ENCODE peak calls at places on chromosomes 3 and 15, in seven cellular contexts. Y, K, H, E, B, C and V are unnamed samples.

GRCh38 chr3:43155464-43156121 is 49.7 kb upstream of the POMGNT2 start:
- DNase-seq in E (peak), B (peak), H (peak), C (peak), K (peak), Y (peak), V (no peak)

GRCh38 chr3:5800965-5801364 is 613.5 kb downstream of the EDEM1 start:
- DNase-seq in K (no peak), Y (no peak), B (no peak), H (no peak), E (no peak), C (no peak), V (no peak)

GRCh38 chr15:38648116-38648843 is 83.7 kb upstream of the RASGRP1 start:
- DNase-seq in C (no peak), E (no peak), K (peak), H (no peak), B (no peak), Y (no peak), V (no peak)

GRCh38 chr15:90103669-90104329 is 1.5 kb upstream of the IDH2 start:
- DNase-seq in K (no peak), B (no peak), C (no peak), E (no peak), H (no peak), Y (peak), V (no peak)

GRCh38 chr15:81899730-81900129 is 146.1 kb downstream of the MEX3B start:
- DNase-seq in H (no peak), E (no peak), C (no peak), Y (no peak), K (no peak), B (no peak), V (no peak)

GRCh38 chr15:96626936-96627577 is 296.6 kb downstream of the NR2F2 start:
- DNase-seq in E (no peak), K (no peak), C (no peak), Y (no peak), B (peak), H (no peak), V (no peak)

GRCh38 chr3:55489804-55490132 is 2.7 kb upstream of the WNT5A start:
- DNase-seq in K (peak), C (no peak), Y (peak), B (no peak), H (peak), E (no peak), V (no peak)

GRCh38 chr15:92808611-92809063 is 91.5 kb upstream of the CHD2 start:
- DNase-seq in H (no peak), K (no peak), E (no peak), B (peak), C (no peak), Y (peak), V (no peak)

GRCh38 chr3:74539879-74540278 is 74.6 kb downstream of the CNTN3 start:
- DNase-seq in H (no peak), Y (no peak), K (no peak), E (no peak), C (no peak), B (no peak), V (no peak)

GRCh38 chr3:51961011-51961410 is 5.8 kb downstream of the GPR62 start:
- DNase-seq in H (no peak), K (no peak), E (no peak), C (no peak), Y (no peak), B (no peak), V (peak)

GRCh38 chr15:61750271-61751084 is 309.8 kb downstream of the VPS13C start:
- DNase-seq in K (peak), C (no peak), B (no peak), E (no peak), H (no peak), Y (peak), V (no peak)

GRCh38 chr15:89211678-89212170 is 9.7 kb downstream of the RLBP1 start:
- DNase-seq in Y (no peak), E (no peak), C (no peak), K (no peak), B (no peak), H (no peak), V (no peak)

GRCh38 chr3:171711461-171711860 is 98.8 kb downstream of the PLD1 start:
- DNase-seq in B (no peak), E (no peak), C (no peak), K (no peak), H (no peak), Y (no peak), V (no peak)

GRCh38 chr15:35271371-35272043 is 186.4 kb upstream of the NANOGP8 start:
- DNase-seq in B (no peak), E (no peak), H (no peak), C (no peak), K (no peak), Y (no peak), V (no peak)

GRCh38 chr3:185934726-185935464 is 2.9 kb downstream of the TRA2B start:
- DNase-seq in H (no peak), E (no peak), B (no peak), C (no peak), K (no peak), Y (no peak), V (no peak)

GRCh38 chr15:62066663-62067447 is at the start of gene C2CD4A:
- DNase-seq in Y (peak), H (peak), E (peak), C (no peak), B (peak), K (peak), V (no peak)

GRCh38 chr3:16079519-16079918 is 95.0 kb upstream of the GALNT15 start:
- DNase-seq in B (no peak), E (no peak), Y (no peak), K (no peak), C (no peak), H (no peak), V (no peak)

GRCh38 chr15:34038404-34039179 is 412 bp downstream of the AVEN start:
- DNase-seq in E (peak), K (peak), H (peak), Y (peak), B (peak), C (peak), V (no peak)

GRCh38 chr3:168884353-168884903 is 779.1 kb downstream of the MECOM start:
- DNase-seq in C (no peak), Y (peak), B (peak), K (peak), E (no peak), H (no peak), V (no peak)

GRCh38 chr3:9347887-9348286 is 15.0 kb upstream of the THUMPD3 start:
- DNase-seq in C (no peak), K (no peak), Y (no peak), B (no peak), E (no peak), H (no peak), V (no peak)

GRCh38 chr15:41331833-41332787 is at the start of gene OIP5:
- DNase-seq in K (peak), C (peak), E (peak), H (peak), Y (peak), B (peak), V (peak)

GRCh38 chr3:45048244-45048643 is 22.1 kb downstream of the CLEC3B start:
- DNase-seq in K (no peak), C (no peak), Y (no peak), H (no peak), E (no peak), B (no peak), V (no peak)

GRCh38 chr3:161475905-161476304 is 20.7 kb upstream of the OTOL1 start:
- DNase-seq in H (no peak), Y (no peak), C (no peak), E (no peak), B (peak), K (peak), V (no peak)

GRCh38 chr3:56997675-56998074 is 62.8 kb upstream of the SPATA12 start:
- DNase-seq in C (no peak), K (no peak), Y (no peak), H (no peak), E (no peak), B (no peak), V (no peak)

GRCh38 chr3:153210116-153210515 is 48.1 kb downstream of the RAP2B start:
- DNase-seq in C (no peak), B (no peak), Y (no peak), H (no peak), K (no peak), E (no peak), V (no peak)

GRCh38 chr3:134526319-134526718 is 40.5 kb downstream of the CEP63 start:
- DNase-seq in E (no peak), Y (no peak), C (no peak), H (no peak), K (no peak), B (no peak), V (no peak)

GRCh38 chr3:134522541-134522940 is 36.7 kb downstream of the CEP63 start:
- DNase-seq in C (no peak), K (no peak), B (no peak), H (no peak), Y (no peak), E (no peak), V (no peak)

GRCh38 chr3:134527538-134528186 is 41.8 kb downstream of the CEP63 start:
- DNase-seq in B (no peak), E (no peak), C (no peak), K (no peak), H (no peak), Y (no peak), V (no peak)

GRCh38 chr3:134525293-134525692 is 39.4 kb downstream of the CEP63 start:
- DNase-seq in E (no peak), C (no peak), Y (no peak), B (no peak), K (no peak), H (no peak), V (no peak)

DNA sequence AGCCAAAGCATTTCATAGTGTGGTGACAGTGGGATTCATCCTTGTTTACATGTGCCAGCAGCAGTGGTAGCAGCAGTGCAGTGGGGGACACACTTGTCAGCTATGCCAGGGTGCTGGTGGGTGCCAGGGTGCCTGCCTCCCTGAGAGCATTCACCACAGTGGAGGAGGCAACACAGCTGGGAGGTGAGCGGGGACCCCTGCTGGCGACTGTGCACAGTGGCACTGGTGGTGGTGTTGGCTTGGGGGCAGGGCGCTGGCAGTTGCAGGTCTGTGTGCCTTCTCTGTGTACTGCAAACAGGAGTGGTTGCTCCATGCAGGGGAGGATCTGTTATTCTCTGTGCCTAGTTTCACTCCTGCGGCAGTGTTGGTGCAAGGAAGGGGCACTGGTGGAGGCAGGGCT is 41.2 kb downstream of the CEP63 start:
- DNase-seq in K (no peak), B (no peak), E (no peak), Y (no peak), H (peak), C (no peak), V (no peak)
- TF ChIP-seq CTCF in K (no peak), B (no peak), E (no peak), Y (no peak), H (peak), C (peak), V (peak)

GRCh38 chr3:23644099-23644498 is 161.7 kb upstream of the UBE2E1 start:
- DNase-seq in B (no peak), K (no peak), Y (no peak), E (no peak), C (no peak), H (no peak), V (no peak)
- TF ChIP-seq CTCF in B (no peak), K (no peak), Y (no peak), E (no peak), C (no peak), H (no peak), V (no peak)

GRCh38 chr3:23760325-23760724 is 45.4 kb upstream of the UBE2E1 start:
- DNase-seq in E (no peak), C (no peak), Y (no peak), B (no peak), H (no peak), K (no peak), V (no peak)
- TF ChIP-seq CTCF in E (no peak), C (no peak), Y (no peak), B (no peak), H (no peak), K (no peak), V (peak)

GRCh38 chr15:80588801-80589200 is 106.3 kb upstream of the ABHD17C start:
- DNase-seq in B (no peak), E (no peak), Y (no peak), C (no peak), H (no peak), K (peak), V (no peak)
- TF ChIP-seq CTCF in B (no peak), E (no peak), Y (no peak), C (no peak), H (no peak), K (no peak), V (no peak)

GRCh38 chr15:31499236-31499952 is 172.8 kb downstream of the KLF13 start:
- DNase-seq in E (no peak), K (no peak), Y (no peak), B (no peak), H (no peak), C (peak), V (peak)
- TF ChIP-seq CTCF in E (no peak), K (no peak), Y (no peak), B (no peak), H (no peak), C (no peak), V (no peak)

GRCh38 chr15:63848881-63849551 is 15.3 kb upstream of the HERC1 start:
- DNase-seq in Y (no peak), B (no peak), H (no peak), E (no peak), C (no peak), K (no peak), V (no peak)

GRCh38 chr15:63839717-63840116 is 6.0 kb upstream of the HERC1 start:
- DNase-seq in Y (no peak), B (no peak), H (no peak), C (no peak), E (no peak), K (no peak), V (no peak)

GRCh38 chr15:63846022-63846544 is 12.3 kb upstream of the HERC1 start:
- DNase-seq in H (no peak), B (no peak), Y (no peak), K (no peak), E (no peak), C (no peak), V (no peak)

GRCh38 chr15:63842626-63843025 is 8.9 kb upstream of the HERC1 start:
- DNase-seq in B (no peak), E (no peak), C (no peak), Y (no peak), H (no peak), K (no peak), V (no peak)

DNA sequence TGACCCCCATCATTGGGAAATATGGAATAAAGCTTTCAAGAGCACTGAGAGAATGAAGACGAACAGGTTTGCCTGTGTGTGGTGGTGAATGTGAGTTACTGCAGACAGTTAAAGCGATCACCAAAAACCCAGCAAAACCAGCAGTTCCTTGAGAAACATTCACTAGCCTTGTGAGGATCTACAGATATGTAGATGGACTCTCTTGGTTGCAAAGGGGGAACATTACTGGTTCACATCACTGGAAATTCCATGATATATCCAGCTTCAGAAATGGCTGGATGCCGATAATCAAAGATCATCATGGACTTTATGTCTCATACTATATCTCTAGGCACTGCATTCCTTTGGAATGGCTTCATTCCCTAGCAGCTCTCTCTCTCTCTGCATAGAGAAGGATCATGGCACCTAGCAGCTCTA is 10.2 kb upstream of the HERC1 start:
- DNase-seq in C (no peak), Y (no peak), H (no peak), B (no peak), E (no peak), K (no peak), V (no peak)
- TF ChIP-seq CTCF in C (no peak), Y (no peak), H (no peak), B (no peak), E (no peak), K (no peak), V (peak)

GRCh38 chr3:99892332-99892731 is 74.7 kb downstream of the CMSS1 start:
- DNase-seq in K (no peak), C (no peak), E (no peak), Y (no peak), H (no peak), B (no peak), V (no peak)
- TF ChIP-seq CTCF in K (no peak), C (no peak), E (no peak), Y (no peak), H (no peak), B (no peak), V (no peak)

DNA sequence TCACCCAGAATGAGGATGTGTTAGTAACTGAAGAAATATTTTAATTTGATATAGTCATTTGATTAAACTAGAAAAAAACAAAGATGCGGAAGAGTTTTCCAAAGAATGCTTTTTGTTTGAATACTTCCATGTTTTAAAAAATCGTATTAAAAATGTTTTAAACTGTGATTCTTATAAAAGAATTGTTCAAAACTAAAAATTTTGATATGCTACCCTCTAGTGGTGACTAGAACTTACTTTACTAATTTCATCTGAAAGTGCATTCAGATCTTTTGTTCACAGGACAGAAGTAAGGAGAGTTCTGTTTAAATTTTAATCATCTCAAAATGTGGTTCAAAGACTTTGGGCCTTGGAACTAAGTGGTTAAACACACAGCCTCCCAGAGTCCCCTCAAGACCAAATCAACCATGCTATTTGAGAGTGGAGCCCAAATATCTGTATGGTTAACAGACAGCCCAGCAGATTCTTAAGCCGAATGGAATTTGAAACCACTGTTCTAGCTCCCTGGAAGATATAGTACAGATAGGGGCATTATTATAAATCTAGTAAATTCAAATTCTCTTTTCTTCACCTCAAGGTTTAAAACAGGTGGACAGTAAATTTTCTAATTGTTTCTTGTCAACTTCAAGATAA is 45.2 kb upstream of the SYNPR start:
- DNase-seq in Y (no peak), K (no peak), E (no peak), C (no peak), H (no peak), B (no peak), V (no peak)
- TF ChIP-seq CTCF in Y (peak), K (peak), E (peak), C (peak), H (no peak), B (no peak), V (peak)

DNA sequence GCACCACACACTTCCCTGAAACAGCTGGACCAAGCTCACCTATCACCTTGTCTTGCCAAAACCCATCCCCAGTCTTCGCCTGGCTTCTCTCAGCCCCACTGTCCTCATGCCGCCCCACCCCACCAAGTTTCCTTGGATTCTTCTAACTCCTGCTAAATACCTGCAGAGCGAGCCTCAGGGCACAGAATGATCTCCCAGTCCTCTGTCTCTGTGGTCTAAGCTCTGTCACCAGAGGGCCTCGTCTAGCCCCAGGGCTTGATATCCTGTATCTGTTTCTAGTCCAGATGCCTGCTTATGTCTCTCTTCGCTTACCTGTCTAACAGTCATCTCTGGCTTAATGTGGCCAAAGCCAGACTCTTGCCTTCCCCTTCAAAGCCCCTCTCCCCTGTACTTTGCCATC is 9.7 kb downstream of the CCDC12 start:
- DNase-seq in B (no peak), K (no peak), Y (no peak), C (no peak), E (no peak), H (no peak), V (peak)
- TF ChIP-seq CTCF in B (no peak), K (no peak), Y (no peak), C (no peak), E (no peak), H (no peak), V (no peak)

GRCh38 chr3:113054552-113054951 is 63.8 kb downstream of the GTPBP8 start:
- DNase-seq in Y (no peak), H (no peak), E (no peak), K (no peak), B (no peak), C (no peak), V (no peak)
- TF ChIP-seq CTCF in Y (no peak), H (no peak), E (no peak), K (no peak), B (no peak), C (no peak), V (no peak)